ENCODE peak calls at places on chromosomes 2 and 18, in four cellular contexts. One of them, this sample, is unnamed.

GRCh38 chr2:43840961-43841360 is 2.2 kb downstream of the ABCG8 start:
- DNase-seq in fibroblast of lung: no peak
- DNase-seq in neural progenitor cell: no peak
- DNase-seq in A549: no peak
- DNase-seq in this sample: peak; percentile 20

GRCh38 chr2:47639469-47639868 is 143.5 kb upstream of the MSH6 start:
- DNase-seq in neural progenitor cell: no peak
- DNase-seq in fibroblast of lung: no peak
- DNase-seq in A549: no peak
- DNase-seq in this sample: no peak

GRCh38 chr2:10031886-10032745 is 11.2 kb upstream of the KLF11 start:
- DNase-seq in neural progenitor cell: no peak
- DNase-seq in fibroblast of lung: no peak
- DNase-seq in A549: no peak
- DNase-seq in this sample: no peak

GRCh38 chr18:58387716-58388115 is 241.2 kb downstream of the ALPK2 start:
- DNase-seq in fibroblast of lung: no peak
- DNase-seq in neural progenitor cell: no peak
- DNase-seq in A549: no peak
- DNase-seq in this sample: no peak

GRCh38 chr2:237888389-237888788 is 29.0 kb downstream of the RAMP1 start:
- DNase-seq in neural progenitor cell: no peak
- DNase-seq in fibroblast of lung: peak; percentile 93
- DNase-seq in A549: no peak
- DNase-seq in this sample: no peak

GRCh38 chr18:46470714-46471113 is 186.3 kb downstream of the LOXHD1 start:
- DNase-seq in A549: no peak
- DNase-seq in fibroblast of lung: no peak
- DNase-seq in neural progenitor cell: no peak
- DNase-seq in this sample: no peak

GRCh38 chr2:109563294-109563693 is 50.5 kb downstream of the SEPTIN10 start:
- DNase-seq in fibroblast of lung: no peak
- DNase-seq in A549: no peak
- DNase-seq in neural progenitor cell: no peak
- DNase-seq in this sample: no peak

GRCh38 chr18:49534846-49535601 is 26.8 kb upstream of the LIPG start:
- DNase-seq in A549: no peak
- DNase-seq in neural progenitor cell: no peak
- DNase-seq in fibroblast of lung: no peak
- DNase-seq in this sample: no peak

GRCh38 chr2:130963849-130964793 is 127.4 kb downstream of the ARHGEF4 start:
- DNase-seq in neural progenitor cell: peak; percentile 85
- DNase-seq in fibroblast of lung: no peak
- DNase-seq in A549: peak; percentile 65
- DNase-seq in this sample: no peak

GRCh38 chr2:162344617-162344950 is 652 bp downstream of the GCA start:
- DNase-seq in neural progenitor cell: no peak
- DNase-seq in fibroblast of lung: no peak
- DNase-seq in A549: peak; percentile 3
- DNase-seq in this sample: no peak

GRCh38 chr18:21513292-21513691 is 87.2 kb downstream of the ESCO1 start:
- DNase-seq in neural progenitor cell: no peak
- DNase-seq in A549: no peak
- DNase-seq in fibroblast of lung: no peak
- DNase-seq in this sample: no peak

GRCh38 chr18:44770641-44771040 is 90.0 kb downstream of the SETBP1 start:
- DNase-seq in fibroblast of lung: no peak
- DNase-seq in neural progenitor cell: no peak
- DNase-seq in A549: no peak
- DNase-seq in this sample: no peak

GRCh38 chr2:190050001-190050400 is 12.5 kb downstream of the MSTN start:
- DNase-seq in fibroblast of lung: peak; percentile 47
- DNase-seq in neural progenitor cell: no peak
- DNase-seq in A549: no peak
- DNase-seq in this sample: no peak

GRCh38 chr18:4040391-4041172 is 414.5 kb downstream of the DLGAP1 start:
- DNase-seq in fibroblast of lung: no peak
- DNase-seq in A549: no peak
- DNase-seq in neural progenitor cell: peak; percentile 2
- DNase-seq in this sample: peak; percentile 7

GRCh38 chr2:85132834-85133637 is at the start of gene TCF7L1:
- DNase-seq in A549: peak; percentile 93
- DNase-seq in neural progenitor cell: peak; percentile 96
- DNase-seq in fibroblast of lung: peak; percentile 87
- DNase-seq in this sample: peak; percentile 86

GRCh38 chr18:50590625-50591024 is 30.7 kb downstream of the MAPK4 start:
- DNase-seq in neural progenitor cell: no peak
- DNase-seq in fibroblast of lung: no peak
- DNase-seq in A549: no peak
- DNase-seq in this sample: no peak

GRCh38 chr18:77105021-77105420 is 27.6 kb downstream of the MBP start:
- DNase-seq in neural progenitor cell: no peak
- DNase-seq in A549: no peak
- DNase-seq in fibroblast of lung: no peak
- DNase-seq in this sample: no peak

GRCh38 chr18:50441518-50441917 is 66.7 kb downstream of the SKA1 start:
- DNase-seq in A549: no peak
- DNase-seq in fibroblast of lung: no peak
- DNase-seq in neural progenitor cell: peak; percentile 32
- DNase-seq in this sample: peak; percentile 28

GRCh38 chr2:205741256-205741978 is 59.1 kb downstream of the NRP2 start:
- DNase-seq in fibroblast of lung: no peak
- DNase-seq in A549: no peak
- DNase-seq in neural progenitor cell: no peak
- DNase-seq in this sample: no peak

GRCh38 chr2:235749121-235749780 is 255.4 kb downstream of the AGAP1 start:
- DNase-seq in fibroblast of lung: peak; percentile 51
- DNase-seq in A549: no peak
- DNase-seq in neural progenitor cell: no peak
- DNase-seq in this sample: no peak

GRCh38 chr2:38315707-38316333 is 61.3 kb downstream of the ATL2 start:
- DNase-seq in fibroblast of lung: peak; percentile 66
- DNase-seq in A549: peak; percentile 58
- DNase-seq in neural progenitor cell: peak; percentile 54
- DNase-seq in this sample: peak; percentile 35

GRCh38 chr2:62205554-62205953 is 9.6 kb downstream of the B3GNT2 start:
- DNase-seq in fibroblast of lung: no peak
- DNase-seq in neural progenitor cell: no peak
- DNase-seq in A549: no peak
- DNase-seq in this sample: no peak

GRCh38 chr18:61900504-61901281 is 7.9 kb upstream of the RNF152 start:
- DNase-seq in fibroblast of lung: no peak
- DNase-seq in A549: no peak
- DNase-seq in neural progenitor cell: no peak
- DNase-seq in this sample: no peak

GRCh38 chr2:215573495-215573894 is 137.6 kb upstream of the FN1 start:
- DNase-seq in neural progenitor cell: no peak
- DNase-seq in fibroblast of lung: peak; percentile 78
- DNase-seq in A549: no peak
- DNase-seq in this sample: no peak

GRCh38 chr2:240574386-240575100 is 6.3 kb downstream of the RNPEPL1 start:
- DNase-seq in fibroblast of lung: no peak
- DNase-seq in neural progenitor cell: no peak
- DNase-seq in A549: no peak
- DNase-seq in this sample: no peak

DNA sequence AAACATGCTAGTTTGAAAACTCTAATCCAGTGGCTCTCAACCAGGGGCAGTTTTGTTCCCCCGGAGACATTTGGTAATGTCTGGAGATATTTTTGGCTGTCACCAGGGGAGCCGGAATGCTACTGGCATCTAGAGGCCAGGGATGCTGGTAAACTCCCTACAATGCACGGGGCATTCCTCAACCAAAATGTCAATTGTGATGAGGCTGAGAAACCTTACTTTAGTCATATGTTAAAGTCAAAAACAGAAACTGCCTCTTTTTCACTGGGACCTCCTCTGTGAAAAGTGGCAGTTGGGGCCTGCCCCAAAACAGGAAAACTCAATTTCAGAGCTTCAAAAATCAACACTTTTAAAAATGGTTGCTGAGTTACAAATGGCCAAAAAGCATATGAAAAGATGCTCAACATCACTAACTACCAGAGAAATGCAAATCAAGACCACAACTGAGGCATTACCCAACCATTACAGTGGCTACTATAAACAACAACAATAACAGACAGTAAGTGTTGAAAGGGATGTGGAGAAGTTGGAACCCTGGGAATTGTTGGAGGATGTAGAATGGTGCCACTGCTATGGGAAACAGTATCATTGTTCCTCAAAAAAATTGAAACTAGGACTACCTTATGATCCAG is 173.1 kb upstream of the SPRED2 start:
- DNase-seq in neural progenitor cell: no peak
- DNase-seq in A549: no peak
- DNase-seq in fibroblast of lung: no peak
- DNase-seq in this sample: no peak
- H3K4me2 ChIP-seq in neural progenitor cell: no peak overlapping the region
- H3K4me2 ChIP-seq in A549: no peak overlapping the region
- H3K4me2 ChIP-seq in fibroblast of lung: no peak overlapping the region
- H3K4me2 ChIP-seq in this sample: no peak overlapping the region

GRCh38 chr2:106339608-106340007 is 128.6 kb downstream of the RGPD3 start:
- DNase-seq in neural progenitor cell: no peak
- DNase-seq in A549: no peak
- DNase-seq in fibroblast of lung: no peak
- DNase-seq in this sample: no peak
- H3K4me2 ChIP-seq in neural progenitor cell: no peak overlapping the region
- H3K4me2 ChIP-seq in A549: no peak overlapping the region
- H3K4me2 ChIP-seq in fibroblast of lung: no peak overlapping the region
- H3K4me2 ChIP-seq in this sample: no peak overlapping the region

DNA sequence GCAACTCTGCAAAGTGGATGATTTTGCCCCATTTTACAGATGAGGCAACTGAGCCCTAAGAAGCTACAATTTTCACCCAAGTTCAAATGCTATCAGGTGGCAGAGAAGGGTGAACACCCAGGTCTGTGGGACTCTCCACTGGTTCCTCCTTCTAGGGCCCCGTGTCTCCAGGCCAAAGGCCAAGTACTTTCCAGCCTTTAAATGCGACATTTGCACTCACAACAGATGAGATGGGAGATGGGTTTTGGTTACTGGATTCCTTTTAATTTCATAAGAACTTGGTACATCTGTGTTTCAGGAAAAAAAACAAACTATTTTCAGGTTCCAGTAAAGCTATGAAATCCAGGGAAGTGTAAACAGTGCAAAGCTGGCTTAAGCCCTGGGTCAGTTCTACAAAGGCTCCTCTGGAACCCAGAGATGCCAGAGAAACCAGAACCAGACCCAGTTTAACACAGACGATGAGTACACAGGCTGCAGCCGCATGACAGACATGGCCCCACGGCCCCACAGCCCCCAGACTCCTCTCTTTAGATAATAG is 361.7 kb downstream of the ANAPC1 start:
- DNase-seq in fibroblast of lung: peak; percentile 84
- DNase-seq in neural progenitor cell: no peak
- DNase-seq in A549: no peak
- DNase-seq in this sample: no peak
- H3K4me2 ChIP-seq in fibroblast of lung: no peak overlapping the region
- H3K4me2 ChIP-seq in neural progenitor cell: no peak overlapping the region
- H3K4me2 ChIP-seq in A549: peak overlapping the region; percentile 6
- H3K4me2 ChIP-seq in this sample: no peak overlapping the region

GRCh38 chr2:229269986-229270385 is 1.1 kb downstream of the PID1 start:
- DNase-seq in fibroblast of lung: peak; percentile 17
- DNase-seq in neural progenitor cell: no peak
- DNase-seq in A549: no peak
- DNase-seq in this sample: no peak
- H3K4me2 ChIP-seq in fibroblast of lung: peak overlapping the region; percentile 95
- H3K4me2 ChIP-seq in neural progenitor cell: peak overlapping the region; percentile 98
- H3K4me2 ChIP-seq in A549: no peak overlapping the region
- H3K4me2 ChIP-seq in this sample: no peak overlapping the region

GRCh38 chr2:71452565-71452964 is 796 bp upstream of the DYSF start:
- DNase-seq in A549: peak; percentile 40
- DNase-seq in neural progenitor cell: peak; percentile 57
- DNase-seq in fibroblast of lung: peak; percentile 9
- DNase-seq in this sample: peak; percentile 82

GRCh38 chr2:71454221-71455010 is 1.1 kb downstream of the DYSF start:
- DNase-seq in neural progenitor cell: no peak
- DNase-seq in A549: no peak
- DNase-seq in fibroblast of lung: no peak
- DNase-seq in this sample: no peak

GRCh38 chr2:71451695-71452094 is 1.7 kb upstream of the DYSF start:
- DNase-seq in neural progenitor cell: no peak
- DNase-seq in A549: no peak
- DNase-seq in fibroblast of lung: no peak
- DNase-seq in this sample: no peak

GRCh38 chr2:71455011-71455740 is 1.8 kb downstream of the DYSF start:
- DNase-seq in neural progenitor cell: no peak
- DNase-seq in A549: no peak
- DNase-seq in fibroblast of lung: no peak
- DNase-seq in this sample: no peak

GRCh38 chr2:71453404-71454220 is at the start of gene DYSF:
- DNase-seq in fibroblast of lung: peak; percentile 12
- DNase-seq in neural progenitor cell: peak; percentile 88
- DNase-seq in A549: no peak
- DNase-seq in this sample: peak; percentile 32
- H3K4me2 ChIP-seq in fibroblast of lung: peak within 1 kb of the TSS; percentile 48
- H3K4me2 ChIP-seq in neural progenitor cell: peak within 1 kb of the TSS; percentile 95
- H3K4me2 ChIP-seq in A549: peak within 1 kb of the TSS; percentile 8
- H3K4me2 ChIP-seq in this sample: peak within 1 kb of the TSS; percentile 96

This sample was measured in mammary epithelial cell.